ENCODE peak calls at places on chromosomes 3 and 15, in nine cellular contexts. G is pancreas, U is stomach, W is GM23248, T is GM06990, C is esophagus squamous epithelium, A is psoas muscle, Q is H9, O is heart left ventricle. D is an unnamed sample. For H3K27me3, the result is how much of the 10 kb centered on the place peaks cover.

GRCh38 chr15:69014454-69014853 is at the start of gene NOX5:
- DNase-seq in T (no peak), A (no peak), O (no peak), C (no peak), Q (no peak), W (peak), U (no peak), G (no peak), D (no peak)

GRCh38 chr3:66418432-66419052 is 82.3 kb downstream of the LRIG1 start:
- DNase-seq in W (no peak), G (peak), O (no peak), C (no peak), U (peak), A (peak), T (no peak), Q (no peak), D (peak)

GRCh38 chr3:125057186-125057850 is 1.5 kb upstream of the HEG1 start:
- DNase-seq in U (no peak), W (peak), Q (no peak), G (no peak), C (no peak), O (no peak), T (no peak), A (no peak), D (no peak)

GRCh38 chr3:51678186-51678585 is 7.1 kb downstream of the TEX264 start:
- DNase-seq in W (no peak), A (peak), T (no peak), Q (no peak), U (no peak), G (no peak), O (no peak), C (no peak), D (no peak)

GRCh38 chr3:10192953-10193691 is 28.4 kb downstream of the IRAK2 start:
- DNase-seq in Q (peak), O (no peak), C (peak), A (no peak), W (peak), T (peak), G (no peak), U (peak), D (no peak)

GRCh38 chr3:43413676-43414368 is 127.5 kb downstream of the SNRK start:
- DNase-seq in T (no peak), A (no peak), W (no peak), O (no peak), C (no peak), Q (no peak), G (no peak), U (no peak), D (no peak)

GRCh38 chr3:195133462-195133861 is 137.5 kb downstream of the XXYLT1 start:
- DNase-seq in G (no peak), T (peak), C (no peak), A (no peak), O (no peak), W (peak), U (no peak), Q (no peak), D (no peak)

GRCh38 chr3:137509354-137510045 is 254.6 kb upstream of the SOX14 start:
- DNase-seq in T (no peak), Q (no peak), W (no peak), O (no peak), A (no peak), G (no peak), C (no peak), U (no peak), D (no peak)

GRCh38 chr3:12239301-12239700 is 49.6 kb upstream of the PPARG start:
- DNase-seq in U (no peak), T (no peak), A (peak), O (no peak), G (no peak), Q (no peak), W (peak), C (no peak), D (no peak)

GRCh38 chr15:26438316-26438715 is 334.6 kb downstream of the GABRB3 start:
- DNase-seq in W (no peak), U (no peak), C (no peak), A (no peak), T (no peak), Q (no peak), G (no peak), O (no peak), D (no peak)

GRCh38 chr15:33960160-33960559 is 8.1 kb upstream of the CHRM5 start:
- DNase-seq in W (no peak), A (no peak), Q (no peak), U (no peak), C (no peak), O (no peak), T (no peak), G (no peak), D (no peak)

GRCh38 chr3:128710816-128711433 is 15.1 kb upstream of the RAB7A start:
- DNase-seq in W (no peak), A (no peak), U (no peak), O (no peak), Q (no peak), G (no peak), T (no peak), C (no peak), D (no peak)

GRCh38 chr3:26712211-26713026 is 89.8 kb downstream of the LRRC3B start:
- DNase-seq in U (no peak), T (no peak), W (peak), A (no peak), Q (no peak), C (no peak), O (peak), G (no peak), D (no peak)

GRCh38 chr15:99674279-99674678 is 59.0 kb downstream of the LYSMD4 start:
- DNase-seq in T (no peak), G (no peak), O (no peak), A (no peak), Q (no peak), C (no peak), W (no peak), U (no peak), D (no peak)

GRCh38 chr3:79085166-79085565 is 682.6 kb downstream of the ROBO1 start:
- DNase-seq in A (no peak), O (no peak), W (peak), T (no peak), U (no peak), C (no peak), G (no peak), Q (no peak), D (no peak)

GRCh38 chr3:113231391-113231790 is 20.0 kb downstream of the BOC start:
- DNase-seq in Q (no peak), O (no peak), C (no peak), G (no peak), T (no peak), W (peak), A (no peak), U (no peak), D (no peak)

GRCh38 chr15:98713585-98714001 is 65.3 kb downstream of the IGF1R start:
- DNase-seq in Q (no peak), W (peak), C (no peak), U (peak), T (no peak), A (no peak), O (no peak), G (no peak), D (no peak)

GRCh38 chr3:100245932-100246331 is 14.9 kb upstream of the TBC1D23 start:
- DNase-seq in C (no peak), Q (no peak), G (no peak), A (no peak), T (no peak), W (peak), O (no peak), U (no peak), D (no peak)

GRCh38 chr3:17850448-17850847 is 108.0 kb upstream of the TBC1D5 start:
- DNase-seq in W (peak), U (no peak), G (no peak), Q (no peak), T (no peak), O (no peak), C (no peak), A (no peak), D (no peak)

GRCh38 chr3:39705351-39705900 is 104.0 kb upstream of the MYRIP start:
- DNase-seq in A (no peak), U (no peak), T (no peak), C (no peak), O (no peak), G (no peak), W (peak), Q (no peak), D (no peak)

GRCh38 chr3:152151216-152151874 is 117.4 kb upstream of the MBNL1 start:
- DNase-seq in W (peak), A (no peak), O (no peak), Q (no peak), U (no peak), T (no peak), C (no peak), G (no peak), D (no peak)

GRCh38 chr3:131645638-131646037 is 142.9 kb upstream of the MRPL3 start:
- DNase-seq in U (no peak), G (no peak), C (no peak), Q (no peak), W (no peak), A (no peak), T (no peak), O (no peak), D (no peak)

GRCh38 chr3:69747511-69748248 is 8.4 kb downstream of the MITF start:
- DNase-seq in U (no peak), C (no peak), A (no peak), W (no peak), G (no peak), T (no peak), O (no peak), Q (no peak), D (no peak)

GRCh38 chr15:80925597-80926059 is 64.0 kb downstream of the MESD start:
- DNase-seq in A (no peak), C (no peak), G (no peak), U (no peak), Q (no peak), W (no peak), O (no peak), T (no peak), D (no peak)

GRCh38 chr3:160129459-160130061 is 95.7 kb upstream of the C3orf80 start:
- DNase-seq in W (peak), A (no peak), O (peak), T (peak), C (no peak), Q (no peak), G (no peak), U (no peak), D (no peak)

GRCh38 chr3:197854596-197855343 is 63.7 kb downstream of the LRCH3 start:
- DNase-seq in O (no peak), T (no peak), A (no peak), C (no peak), W (peak), G (no peak), U (no peak), Q (peak), D (no peak)

GRCh38 chr3:16482194-16482769 is 31.2 kb downstream of the RFTN1 start:
- DNase-seq in G (no peak), C (no peak), Q (no peak), U (no peak), T (no peak), O (no peak), A (no peak), W (no peak), D (no peak)

GRCh38 chr3:194249323-194250103 is 101.6 kb downstream of the CPN2 start:
- DNase-seq in T (no peak), C (no peak), U (peak), O (no peak), W (no peak), Q (no peak), G (no peak), A (no peak), D (no peak)

GRCh38 chr3:30368978-30369377 is 237.4 kb upstream of the TGFBR2 start:
- DNase-seq in Q (no peak), A (no peak), O (no peak), W (peak), T (no peak), C (no peak), U (no peak), G (no peak), D (no peak)

GRCh38 chr3:169266986-169267385 is 396.5 kb downstream of the MECOM start:
- DNase-seq in W (no peak), G (no peak), T (no peak), A (no peak), U (no peak), Q (no peak), O (no peak), C (no peak), D (no peak)

GRCh38 chr3:94162700-94163099 is 99.8 kb downstream of the NSUN3 start:
- DNase-seq in Q (no peak), T (no peak), W (peak), U (no peak), G (no peak), A (no peak), C (no peak), O (no peak), D (no peak)

GRCh38 chr3:94159062-94159726 is 96.3 kb downstream of the NSUN3 start:
- DNase-seq in C (no peak), W (peak), A (no peak), O (no peak), Q (no peak), U (no peak), G (no peak), T (no peak), D (no peak)

DNA sequence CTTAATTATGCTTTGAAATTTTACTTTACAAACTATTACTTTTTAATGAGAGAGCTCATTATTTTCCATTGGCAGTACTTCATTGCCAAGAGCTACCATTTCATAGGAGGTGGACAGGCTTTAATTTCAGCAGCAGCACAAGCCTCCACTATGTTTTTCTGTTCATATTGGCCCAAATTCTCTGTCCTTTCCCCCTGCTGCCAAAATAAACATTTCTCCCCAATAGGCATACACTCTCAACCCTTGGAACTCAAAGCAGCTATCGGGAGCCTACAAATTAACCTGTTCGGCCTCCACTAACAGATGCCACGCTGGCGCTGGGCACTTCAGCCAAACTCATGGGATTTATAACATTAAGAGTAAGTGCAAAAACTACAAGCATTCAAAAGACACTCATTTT is 95.6 kb downstream of the NSUN3 start:
- DNase-seq in Q (no peak), W (no peak), A (no peak), U (no peak), C (no peak), G (no peak), T (no peak), O (no peak), D (no peak)
- H3K27me3 ChIP-seq in Q (under half), W (under half), A (under half), U (under half), C (under half), G (under half), T (under half), O (under half), D (under half)

GRCh38 chr15:88703533-88703932 is 64.7 kb downstream of the ISG20 start:
- DNase-seq in O (no peak), W (no peak), T (no peak), G (no peak), U (no peak), C (no peak), A (no peak), Q (no peak), D (no peak)
- H3K27me3 ChIP-seq in O (under half), W (under half), T (under half), G (under half), U (under half), C (under half), A (under half), Q (under half), D (under half)

GRCh38 chr3:192435241-192435640 is 292.1 kb downstream of the FGF12 start:
- DNase-seq in W (no peak), Q (no peak), A (no peak), C (no peak), T (no peak), U (no peak), G (no peak), O (no peak), D (no peak)
- H3K27me3 ChIP-seq in W (under half), Q (under half), A (under half), C (under half), T (under half), U (under half), G (under half), O (under half), D (under half)

GRCh38 chr3:184230081-184230602 is 757 bp downstream of the VWA5B2 start:
- DNase-seq in O (no peak), W (peak), C (no peak), G (peak), U (peak), T (no peak), Q (no peak), A (no peak), D (no peak)
- H3K27me3 ChIP-seq in O (under half), W (under half), C (under half), G (under half), U (under half), T (under half), Q (under half), A (under half), D (half or more)

GRCh38 chr3:148528024-148528423 is 169.7 kb upstream of the AGTR1 start:
- DNase-seq in W (peak), A (no peak), G (no peak), U (no peak), C (no peak), Q (no peak), T (no peak), O (no peak), D (no peak)
- H3K27me3 ChIP-seq in W (under half), A (under half), G (under half), U (under half), C (under half), Q (under half), T (under half), O (under half), D (under half)

GRCh38 chr15:61644550-61644949 is 415.4 kb upstream of the RORA start:
- DNase-seq in U (no peak), C (no peak), Q (no peak), W (no peak), A (no peak), O (no peak), G (no peak), T (no peak), D (no peak)
- H3K27me3 ChIP-seq in U (under half), C (under half), Q (under half), W (under half), A (under half), O (under half), G (under half), T (under half), D (under half)